ENCODE peak calls at places on chromosome 1, in nine cellular contexts. J, U, V, Y, A, B, W, G and S are unnamed samples.

GRCh38 chr1:156420209-156421061 is 51.4 kb downstream of the RHBG start:
- DNase-seq in J (peak), U (no peak), V (peak), Y (no peak), A (no peak), B (no peak), W (no peak), G (no peak), S (no peak)

GRCh38 chr1:24934300-24935195 is 4.5 kb upstream of the RUNX3 start:
- DNase-seq in J (no peak), U (no peak), V (no peak), Y (no peak), A (no peak), B (no peak), W (no peak), G (no peak), S (no peak)

GRCh38 chr1:24374891-24375786 is 38.4 kb downstream of the STPG1 start:
- DNase-seq in J (peak), U (no peak), V (no peak), Y (no peak), A (no peak), B (no peak), W (peak), G (no peak), S (no peak)

GRCh38 chr1:111541721-111542120 is 38.3 kb upstream of the ADORA3 start:
- DNase-seq in J (no peak), U (no peak), V (no peak), Y (no peak), A (no peak), B (peak), W (peak), G (no peak), S (no peak)

GRCh38 chr1:1079408-1080121 is 5.5 kb upstream of the RNF223 start:
- DNase-seq in J (peak), U (no peak), V (no peak), Y (peak), A (peak), B (peak), W (peak), G (peak), S (peak)

GRCh38 chr1:55955237-55955636 is 624.1 kb downstream of the PLPP3 start:
- DNase-seq in J (no peak), U (no peak), V (no peak), Y (no peak), A (no peak), B (no peak), W (peak), G (no peak), S (no peak)

GRCh38 chr1:227140376-227140775 is 177.9 kb downstream of the CDC42BPA start:
- DNase-seq in J (no peak), U (no peak), V (no peak), Y (no peak), A (no peak), B (no peak), W (no peak), G (no peak), S (no peak)

GRCh38 chr1:205247130-205247921 is 19.6 kb downstream of the TMCC2 start:
- DNase-seq in J (no peak), U (peak), V (no peak), Y (no peak), A (peak), B (no peak), W (no peak), G (no peak), S (peak)